ENCODE peak calls at places on chromosomes 13 and 19, in five cellular contexts. Z, D, T, Y and Q are unnamed samples.

GRCh38 chr13:23701646-23702045 is 131.4 kb downstream of the TNFRSF19 start:
- DNase-seq in D (peak), Y (no peak), Z (peak), T (peak), Q (no peak)

GRCh38 chr13:63086286-63086685 is 1670.6 kb upstream of the PCDH20 start:
- DNase-seq in D (no peak), T (no peak), Z (no peak), Y (no peak), Q (no peak)

GRCh38 chr13:93144031-93144430 is 82.6 kb upstream of the GPC6 start:
- DNase-seq in Z (no peak), Y (no peak), D (no peak), T (no peak), Q (no peak)

GRCh38 chr13:51959773-51960172 is 51.5 kb downstream of the ATP7B start:
- DNase-seq in T (no peak), Z (no peak), D (peak), Y (no peak), Q (no peak)

GRCh38 chr19:12000152-12000981 is 35.1 kb downstream of the ZNF433 start:
- DNase-seq in T (no peak), Z (no peak), Y (no peak), D (no peak), Q (no peak)

GRCh38 chr13:41563501-41564001 is 106.2 kb downstream of the RGCC start:
- DNase-seq in D (no peak), Z (no peak), Y (no peak), T (no peak), Q (no peak)

GRCh38 chr13:46575843-46576242 is 22.9 kb downstream of the LRCH1 start:
- DNase-seq in D (no peak), T (no peak), Y (no peak), Z (no peak), Q (no peak)

GRCh38 chr19:40305403-40305802 is 20.3 kb upstream of the AKT2 start:
- DNase-seq in T (peak), Z (peak), Y (peak), D (peak), Q (peak)

GRCh38 chr13:101289764-101290163 is 126.5 kb downstream of the NALCN start:
- DNase-seq in Y (peak), Z (no peak), D (no peak), T (no peak), Q (peak)

GRCh38 chr13:45206340-45206739 is 5.5 kb upstream of the KCTD4 start:
- DNase-seq in Z (no peak), D (no peak), T (no peak), Y (no peak), Q (no peak)

GRCh38 chr19:14954071-14954655 is 12.9 kb downstream of the OR7C2 start:
- DNase-seq in Y (no peak), T (no peak), Z (no peak), D (no peak), Q (peak)

GRCh38 chr19:48966541-48967345 is 1.6 kb downstream of the FTL start:
- DNase-seq in Y (no peak), Z (no peak), T (no peak), D (no peak), Q (no peak)

GRCh38 chr19:15869109-15869555 is 28.7 kb downstream of the CYP4F2 start:
- DNase-seq in T (no peak), Y (peak), D (peak), Z (no peak), Q (peak)

GRCh38 chr19:49567722-49568454 is 12.5 kb downstream of the NOSIP start:
- DNase-seq in D (peak), Z (no peak), Y (no peak), T (no peak), Q (peak)

GRCh38 chr13:91014696-91015095 is 332.8 kb upstream of the MIR17HG start:
- DNase-seq in Y (no peak), Z (no peak), D (no peak), T (no peak), Q (no peak)

GRCh38 chr13:101529419-101529818 is 76.9 kb downstream of the ITGBL1 start:
- DNase-seq in D (no peak), Z (no peak), Y (no peak), T (no peak), Q (no peak)

GRCh38 chr19:41265376-41266153 is 1.4 kb downstream of the HNRNPUL1 start:
- DNase-seq in Z (no peak), D (peak), T (no peak), Y (peak), Q (peak)

GRCh38 chr13:77196052-77196618 is 130.8 kb downstream of the MYCBP2 start:
- DNase-seq in Y (no peak), D (no peak), Z (no peak), T (no peak), Q (no peak)

GRCh38 chr19:33465834-33466233 is 55.8 kb downstream of the PEPD start:
- DNase-seq in D (no peak), Y (no peak), Z (no peak), T (no peak), Q (no peak)

GRCh38 chr19:48836089-48837017 is at the start of gene HSD17B14:
- DNase-seq in Z (no peak), T (peak), Y (peak), D (peak), Q (peak)

GRCh38 chr19:16066611-16067104 is 9.6 kb upstream of the TPM4 start:
- DNase-seq in Y (peak), D (peak), Z (no peak), T (no peak), Q (no peak)

GRCh38 chr13:95256086-95256485 is 45.2 kb downstream of the ABCC4 start:
- DNase-seq in D (no peak), Z (no peak), Y (no peak), T (no peak), Q (no peak)

GRCh38 chr13:41973247-41973741 is 12.4 kb upstream of the VWA8 start:
- DNase-seq in D (no peak), Z (no peak), Y (no peak), T (no peak), Q (peak)

GRCh38 chr13:73717632-73718031 is 416.6 kb downstream of the KLF12 start:
- DNase-seq in D (no peak), Y (peak), T (no peak), Z (no peak), Q (no peak)

GRCh38 chr13:23871616-23872220 is 17.5 kb downstream of the MIPEP start:
- DNase-seq in T (no peak), Z (no peak), Y (peak), D (no peak), Q (peak)

GRCh38 chr13:100434010-100434763 is 154.4 kb downstream of the GGACT start:
- DNase-seq in D (no peak), T (no peak), Y (no peak), Z (no peak), Q (no peak)

GRCh38 chr13:66462187-66462586 is 767.9 kb downstream of the PCDH9 start:
- DNase-seq in Y (no peak), D (no peak), Z (no peak), T (no peak), Q (no peak)

GRCh38 chr13:45448965-45449559 is 15.7 kb upstream of the COG3 start:
- DNase-seq in T (no peak), Y (no peak), Z (no peak), D (no peak), Q (no peak)

GRCh38 chr13:41263261-41263971 is at the start of gene MTRF1:
- DNase-seq in D (peak), Z (peak), T (peak), Y (peak), Q (peak)

GRCh38 chr19:55400281-55401087 is 7.1 kb downstream of the UBE2S start:
- DNase-seq in T (no peak), Y (no peak), Z (no peak), D (no peak), Q (peak)

GRCh38 chr13:50170447-50171037 is 155.3 kb downstream of the KCNRG start:
- DNase-seq in D (no peak), T (no peak), Y (no peak), Z (no peak), Q (no peak)

GRCh38 chr19:57667220-57667619 is 1.5 kb upstream of the ZSCAN4 start:
- DNase-seq in Z (no peak), Y (no peak), T (no peak), D (no peak), Q (no peak)

GRCh38 chr19:57665261-57665806 is 3.4 kb upstream of the ZSCAN4 start:
- DNase-seq in Z (no peak), Y (no peak), T (no peak), D (no peak), Q (no peak)

GRCh38 chr19:57668635-57669034 is at the start of gene ZSCAN4:
- DNase-seq in Z (no peak), Y (no peak), D (no peak), T (no peak), Q (no peak)

GRCh38 chr19:57664269-57665127 is 4.2 kb upstream of the ZSCAN4 start:
- DNase-seq in Y (peak), D (peak), T (peak), Z (peak), Q (peak)
- H3K4me3 ChIP-seq in Y (peak), D (peak), T (peak), Z (peak), Q (peak)

GRCh38 chr13:33232883-33233282 is 52.7 kb downstream of the STARD13 start:
- DNase-seq in D (no peak), Z (no peak), T (no peak), Y (no peak), Q (no peak)

GRCh38 chr13:33235078-33235477 is 50.5 kb downstream of the STARD13 start:
- DNase-seq in Y (no peak), D (no peak), Z (no peak), T (no peak), Q (no peak)

GRCh38 chr13:33235564-33235963 is 50.0 kb downstream of the STARD13 start:
- DNase-seq in T (no peak), Z (no peak), D (no peak), Y (no peak), Q (no peak)

GRCh38 chr13:33233547-33233946 is 52.0 kb downstream of the STARD13 start:
- DNase-seq in T (no peak), Y (no peak), D (no peak), Z (no peak), Q (no peak)

DNA sequence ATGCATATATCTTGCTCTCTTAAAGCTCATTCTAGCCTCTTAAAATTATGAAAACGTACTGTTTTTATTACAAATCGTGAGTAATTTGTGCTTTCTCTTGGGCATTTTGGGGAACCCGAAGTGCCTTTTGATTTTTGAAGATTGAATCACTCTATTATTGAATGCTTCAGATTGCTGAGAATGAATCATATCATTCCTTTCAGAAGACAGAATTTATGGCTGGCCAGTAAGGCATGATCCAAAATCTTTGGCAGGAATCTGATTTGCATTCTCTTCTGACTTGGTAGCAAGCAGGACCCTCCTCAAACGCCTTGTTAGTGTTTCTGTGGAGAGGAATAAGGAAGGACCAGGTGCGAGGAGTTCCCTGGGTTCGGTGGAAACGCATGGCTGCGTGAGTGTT is 49.5 kb downstream of the STARD13 start:
- DNase-seq in D (no peak), T (no peak), Y (no peak), Z (no peak), Q (no peak)
- H3K4me3 ChIP-seq in D (no peak), T (no peak), Y (no peak), Z (no peak), Q (no peak)

GRCh38 chr19:35612559-35613321 is at the start of gene HAUS5:
- DNase-seq in T (peak), Y (peak), D (peak), Z (peak), Q (peak)

GRCh38 chr19:35613574-35613973 is 1.0 kb downstream of the HAUS5 start:
- DNase-seq in D (no peak), Z (no peak), Y (peak), T (no peak), Q (no peak)

GRCh38 chr19:35609881-35610353 is 2.6 kb upstream of the HAUS5 start:
- DNase-seq in Z (no peak), D (no peak), T (no peak), Y (no peak), Q (no peak)

GRCh38 chr19:35615036-35615435 is 2.5 kb downstream of the HAUS5 start:
- DNase-seq in D (no peak), Z (peak), T (no peak), Y (peak), Q (no peak)

DNA sequence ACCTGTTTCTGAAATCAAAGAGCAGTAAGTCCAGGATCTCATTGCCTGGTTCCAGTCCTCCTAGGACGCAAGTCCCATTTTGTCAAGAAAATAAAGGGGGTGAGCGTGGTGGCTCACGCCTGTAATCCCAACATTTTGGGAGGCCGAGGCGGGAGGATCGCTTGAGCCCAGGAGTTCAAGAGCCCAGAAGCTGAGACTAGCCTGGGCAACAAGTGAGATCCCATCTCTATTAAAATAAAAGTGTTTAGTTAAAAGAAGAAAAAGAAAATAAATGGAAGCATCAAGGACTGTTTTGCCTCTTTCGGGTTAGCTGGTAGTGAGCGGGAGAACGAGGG is 344 bp upstream of the HAUS5 start:
- DNase-seq in T (no peak), Y (no peak), Z (no peak), D (no peak), Q (no peak)
- H3K4me3 ChIP-seq in T (peak), Y (peak), Z (peak), D (no peak), Q (peak)

DNA sequence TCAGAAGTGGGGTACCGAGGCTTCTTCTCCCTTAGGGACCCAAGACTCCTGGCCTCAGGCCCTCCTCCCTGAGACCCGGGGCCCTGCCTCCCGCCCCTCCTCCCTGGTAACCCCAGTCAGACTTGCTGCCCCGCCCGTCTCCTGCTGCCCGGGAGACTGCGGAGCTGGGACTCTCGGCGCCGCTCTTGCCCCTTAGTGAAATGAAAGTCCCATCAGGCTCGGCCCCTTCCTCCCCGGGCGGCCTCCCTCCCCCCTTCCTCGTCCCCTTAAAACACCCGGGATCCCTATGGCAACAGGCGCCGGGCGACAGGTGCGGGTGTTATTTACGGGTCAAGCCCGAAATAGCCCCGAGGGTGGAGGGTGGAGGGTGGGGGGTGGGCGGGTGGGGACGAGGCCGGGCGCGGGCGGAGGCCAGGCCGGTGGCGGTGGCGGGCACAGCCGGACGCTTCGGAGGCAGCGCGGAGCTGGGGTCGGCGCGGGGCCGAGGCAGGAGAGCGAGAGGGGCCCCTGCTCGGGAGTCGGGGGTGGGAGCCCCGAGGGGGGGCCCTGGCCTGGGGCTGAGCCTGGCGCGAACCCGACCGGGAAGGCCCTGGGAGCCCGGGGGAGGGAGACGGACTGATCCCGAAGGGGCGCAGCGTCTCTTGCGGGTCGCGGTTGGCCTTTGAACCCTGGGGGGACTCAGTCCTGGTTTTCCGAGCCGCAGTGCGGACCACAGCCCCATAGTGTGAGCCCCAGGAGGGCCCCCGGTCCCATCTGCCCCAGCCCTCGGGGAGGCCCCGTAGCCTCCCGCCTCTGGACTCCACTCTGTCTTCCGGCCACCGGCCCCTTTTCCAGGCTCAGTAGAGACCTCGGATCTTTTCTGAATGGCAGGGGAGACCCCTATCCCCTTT is at the start of gene CACNG6:
- DNase-seq in D (no peak), Z (no peak), Y (peak), T (no peak), Q (peak)
- H3K4me3 ChIP-seq in D (no peak), Z (peak), Y (peak), T (no peak), Q (peak)

DNA sequence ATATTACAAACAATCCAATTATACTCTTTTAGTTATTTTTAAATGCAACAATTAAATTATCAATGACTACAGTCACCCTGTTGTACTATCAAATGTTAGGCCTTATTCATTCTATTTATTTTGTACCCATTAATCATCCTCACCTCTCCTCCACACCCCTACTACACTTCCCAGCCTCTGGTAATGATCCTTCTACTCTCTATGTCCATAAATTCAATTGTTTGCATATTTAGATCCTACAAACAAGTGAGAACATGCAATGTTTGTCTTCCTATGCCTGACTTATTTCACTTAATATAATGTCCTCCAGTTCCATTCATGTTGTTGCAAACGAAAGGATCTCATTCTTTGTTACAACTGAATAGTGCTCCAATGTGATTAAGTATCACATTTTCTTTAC is 1414.6 kb downstream of the SLITRK1 start:
- DNase-seq in T (no peak), D (no peak), Y (no peak), Z (no peak), Q (no peak)
- H3K4me3 ChIP-seq in T (no peak), D (no peak), Y (no peak), Z (no peak), Q (no peak)

DNA sequence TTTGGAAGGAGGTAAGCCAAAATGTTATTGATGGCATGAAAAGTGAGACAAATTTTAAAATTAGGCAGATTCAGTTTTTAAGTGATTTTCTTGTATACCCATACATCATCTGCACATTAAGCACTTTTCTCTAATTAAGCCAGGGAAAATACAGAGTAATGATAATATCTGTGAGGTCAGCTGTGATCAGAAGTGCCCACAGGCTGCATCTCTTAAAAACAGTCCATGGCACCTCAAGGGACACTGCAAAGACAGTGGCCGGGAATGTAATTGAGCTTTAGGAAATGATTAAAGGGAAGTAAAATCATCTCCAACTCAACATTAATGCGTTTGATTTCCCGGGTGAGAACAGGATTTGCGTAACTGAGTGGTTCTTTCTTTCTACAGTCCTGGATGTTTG is 2.0 kb downstream of the COL4A1 start:
- DNase-seq in Z (no peak), D (no peak), T (no peak), Y (peak), Q (no peak)
- H3K4me3 ChIP-seq in Z (peak), D (no peak), T (peak), Y (peak), Q (no peak)

DNA sequence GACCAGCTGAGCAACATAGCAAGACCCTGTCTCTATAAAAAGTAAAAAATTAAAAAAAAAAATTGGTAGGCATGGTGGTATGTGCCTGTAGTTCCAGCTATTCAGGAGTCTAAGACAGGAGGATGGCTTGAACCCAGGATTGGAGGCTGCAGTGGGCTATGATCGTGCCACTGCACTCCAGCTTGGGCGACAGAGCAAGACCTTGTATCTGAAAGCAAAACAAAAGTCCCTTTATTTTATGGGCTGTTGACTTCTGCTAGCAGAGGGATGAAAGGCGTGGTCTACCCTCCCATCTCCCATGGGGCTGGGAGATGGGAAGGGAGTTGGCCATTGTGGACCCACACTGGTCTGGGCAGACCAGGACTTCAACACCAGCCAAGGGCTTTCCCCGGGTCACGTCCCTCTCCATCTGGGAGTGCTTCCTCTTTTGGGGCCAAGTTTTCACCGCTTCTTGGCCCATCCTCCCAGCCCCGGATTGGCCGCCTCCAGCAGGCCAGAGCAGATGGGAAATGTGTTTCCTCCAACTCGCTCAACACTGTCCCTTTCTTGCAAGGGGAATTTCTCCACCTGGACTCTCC is 2.2 kb upstream of the TNFSF9 start:
- DNase-seq in Z (peak), T (no peak), Y (no peak), D (peak), Q (peak)
- H3K4me3 ChIP-seq in Z (no peak), T (no peak), Y (no peak), D (no peak), Q (no peak)